ENCODE peak calls at places on chromosomes 11 and 22, in ten cellular contexts. M is AG09309, L is fibroblast of pulmonary artery, D is BJ, P is prostate gland, Y is suprapubic skin, I is AG04449, F is cardiac fibroblast, B is fibroblast of the aortic adventitia, G is epithelial cell of esophagus. H is an unnamed sample.

GRCh38 chr11:1204381-1205101 is 18.3 kb upstream of the MUC5B start:
- DNase-seq in M (no peak), P (no peak), I (no peak), Y (peak; percentile 54), F (no peak), D (no peak), B (no peak), L (no peak), G (no peak), H (no peak)

GRCh38 chr11:446886-447285 is 3.2 kb upstream of the PTDSS2 start:
- DNase-seq in I (no peak), G (peak; percentile 76), M (no peak), F (no peak), D (no peak), L (no peak), Y (no peak), B (no peak), P (no peak), H (no peak)

GRCh38 chr11:73760066-73760679 is 701 bp downstream of the RAB6A start:
- DNase-seq in M (no peak), F (peak; percentile 59), D (no peak), P (peak; percentile 23), L (peak; percentile 44), I (no peak), B (peak; percentile 41), Y (peak; percentile 87), G (no peak), H (peak; percentile 38)

GRCh38 chr11:66115638-66116410 is 45.8 kb downstream of the PACS1 start:
- DNase-seq in I (no peak), B (no peak), G (no peak), Y (no peak), P (no peak), F (peak; percentile 34), M (no peak), L (peak; percentile 29), D (no peak), H (no peak)

GRCh38 chr11:587978-588380 is 11.7 kb downstream of the PHRF1 start:
- DNase-seq in L (peak; percentile 73), M (no peak), D (no peak), Y (no peak), G (no peak), I (no peak), P (no peak), F (peak; percentile 66), B (peak; percentile 14), H (peak; percentile 93)

GRCh38 chr22:49100316-49100715 is 727.4 kb downstream of the BRD1 start:
- DNase-seq in F (no peak), D (no peak), P (no peak), Y (peak; percentile 52), M (no peak), G (no peak), B (no peak), I (no peak), L (no peak), H (no peak)

GRCh38 chr11:29914203-29914930 is 102.5 kb downstream of the KCNA4 start:
- DNase-seq in L (peak; percentile 67), Y (no peak), P (no peak), B (no peak), D (no peak), I (no peak), M (no peak), F (peak; percentile 8), G (peak; percentile 86), H (no peak)

GRCh38 chr11:71563401-71563800 is 2.0 kb upstream of the KRTAP5-10 start:
- DNase-seq in P (no peak), F (peak; percentile 48), Y (no peak), I (peak; percentile 4), D (no peak), B (peak; percentile 14), G (peak; percentile 52), M (peak; percentile 32), L (peak; percentile 55), H (peak; percentile 78)

GRCh38 chr22:46780453-46780852 is 18.0 kb downstream of the TBC1D22A start:
- DNase-seq in L (no peak), B (no peak), D (no peak), M (no peak), Y (peak; percentile 44), I (no peak), P (no peak), G (no peak), F (no peak), H (no peak)

GRCh38 chr11:96155627-96156378 is 187.2 kb downstream of the MAML2 start:
- DNase-seq in F (peak; percentile 98), G (peak; percentile 97), I (peak; percentile 91), B (peak; percentile 93), D (peak; percentile 91), Y (peak; percentile 85), P (peak; percentile 42), L (peak; percentile 98), M (peak; percentile 76), H (peak; percentile 100)

GRCh38 chr11:112581747-112582146 is 321.1 kb upstream of the PLET1 start:
- DNase-seq in B (no peak), G (no peak), Y (no peak), M (no peak), D (no peak), F (no peak), I (no peak), P (no peak), L (no peak), H (no peak)

GRCh38 chr11:124612567-124613245 is 1.5 kb downstream of the PANX3 start:
- DNase-seq in F (peak; percentile 15), B (no peak), I (no peak), Y (no peak), P (no peak), L (peak; percentile 23), G (peak; percentile 13), D (no peak), M (no peak), H (peak; percentile 48)

GRCh38 chr11:61531033-61531432 is 22.5 kb downstream of the LRRC10B start:
- DNase-seq in L (no peak), M (no peak), Y (no peak), G (no peak), F (no peak), P (no peak), D (no peak), B (no peak), I (no peak), H (no peak)

GRCh38 chr11:65468874-65469333 is 29.9 kb upstream of the MALAT1 start:
- DNase-seq in B (no peak), I (no peak), F (peak; percentile 49), G (peak; percentile 96), L (no peak), Y (peak; percentile 82), P (peak; percentile 93), M (no peak), D (no peak), H (peak; percentile 66)

GRCh38 chr11:62516736-62517371 is 29.8 kb downstream of the AHNAK start:
- DNase-seq in L (no peak), G (no peak), B (no peak), F (no peak), P (no peak), Y (no peak), I (no peak), D (no peak), M (no peak), H (no peak)

GRCh38 chr22:42743501-42743991 is 22.9 kb upstream of the A4GALT start:
- DNase-seq in Y (peak; percentile 94), P (peak; percentile 43), L (peak; percentile 97), D (peak; percentile 35), G (peak; percentile 30), M (peak; percentile 69), I (no peak), B (peak; percentile 99), F (peak; percentile 99), H (peak; percentile 47)

DNA sequence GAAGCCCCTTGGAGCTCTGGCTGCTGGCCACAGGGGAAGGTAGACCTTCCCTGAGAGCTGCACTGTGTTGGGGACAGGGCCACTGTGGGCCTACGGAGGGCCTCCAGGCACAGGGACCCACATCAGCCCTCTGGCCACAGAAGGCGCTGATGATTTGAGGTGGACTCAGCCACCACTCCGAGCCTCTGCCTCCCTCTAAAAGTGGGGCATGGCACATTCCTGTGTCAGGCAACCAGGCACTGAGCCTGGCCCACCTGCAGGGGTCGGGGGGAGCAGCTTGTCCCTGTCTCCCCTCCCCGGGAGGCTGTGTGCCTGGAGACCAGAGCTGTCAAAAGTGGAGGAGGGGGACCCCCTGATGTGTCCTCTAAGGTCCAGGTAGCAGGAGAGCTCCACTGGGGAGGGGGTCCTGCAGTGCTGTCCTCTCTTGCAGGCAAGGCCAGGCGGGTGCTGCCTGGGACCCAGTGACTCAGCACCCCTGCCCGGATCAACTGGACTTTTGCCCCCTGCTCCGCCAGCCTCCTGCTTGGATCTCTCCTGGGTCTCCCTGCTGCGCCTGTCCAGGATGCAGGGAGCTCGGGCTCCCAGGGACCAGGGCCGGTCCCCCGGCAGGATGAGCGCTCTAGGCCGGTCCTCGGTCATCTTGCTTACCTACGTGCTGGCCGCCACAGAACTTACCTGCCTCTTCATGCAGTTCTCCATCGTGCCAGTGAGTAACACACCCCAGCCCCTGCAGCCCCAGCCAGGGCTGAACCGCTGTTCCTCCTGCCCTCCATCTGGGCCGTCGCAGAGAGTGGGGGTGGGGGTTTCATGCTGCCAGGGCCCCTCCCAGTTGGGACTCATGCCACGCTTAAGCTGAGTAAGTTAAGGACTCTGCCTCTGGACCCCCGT is 17.5 kb upstream of the CDKN1C start:
- DNase-seq in P (no peak), B (peak; percentile 15), Y (no peak), D (no peak), I (no peak), F (no peak), L (no peak), G (no peak), M (no peak), H (no peak)
- TF ChIP-seq CTCF in P (no peak), B (peak; percentile 0), Y (no peak), D (peak; percentile 0), I (no peak), F (no peak), L (no peak), G (no peak), M (no peak), H (no peak)

GRCh38 chr11:26331911-26332571 is at the start of gene ANO3:
- DNase-seq in Y (no peak), G (peak; percentile 52), L (peak; percentile 82), I (peak; percentile 17), D (peak; percentile 7), B (peak; percentile 83), P (peak; percentile 26), F (peak; percentile 87), M (peak; percentile 18), H (peak; percentile 91)
- H3K4me3 ChIP-seq in Y (peak within 1 kb of the TSS; percentile 33), G (no peak within 1 kb of the TSS), L (peak within 1 kb of the TSS; percentile 37), I (peak within 1 kb of the TSS; percentile 44), D (peak within 1 kb of the TSS; percentile 14), B (peak within 1 kb of the TSS; percentile 70), P (no peak within 1 kb of the TSS), F (peak within 1 kb of the TSS; percentile 33), M (peak within 1 kb of the TSS; percentile 23), H (peak within 1 kb of the TSS; percentile 37)

DNA sequence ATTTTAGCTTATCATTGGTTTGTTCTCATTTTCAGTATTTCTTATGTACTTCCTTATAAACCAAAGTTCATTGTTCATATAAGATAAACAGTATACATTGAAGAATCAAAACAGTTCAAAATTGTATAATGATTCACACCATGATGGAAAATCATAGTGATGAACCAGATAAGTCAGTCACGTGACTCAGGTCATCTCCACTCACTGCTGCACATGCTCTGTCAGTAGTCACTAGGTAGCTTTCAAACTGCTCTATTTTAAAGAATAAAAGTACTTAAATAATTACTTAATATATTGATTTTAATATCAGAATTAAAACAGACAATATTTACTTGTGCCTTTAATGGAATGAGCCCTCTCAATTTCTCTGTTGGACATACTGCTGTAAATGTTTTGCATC is 37.5 kb downstream of the PDHX start:
- DNase-seq in F (no peak), D (no peak), B (no peak), P (no peak), I (no peak), Y (no peak), G (peak; percentile 21), M (no peak), L (no peak), H (no peak)
- TF ChIP-seq CTCF in F (no peak), D (no peak), B (no peak), P (no peak), I (no peak), Y (no peak), G (no peak), M (no peak), L (no peak), H (no peak)

GRCh38 chr22:37220543-37220968 is 8.3 kb upstream of the SSTR3 start:
- DNase-seq in B (peak; percentile 28), I (no peak), F (peak; percentile 13), Y (no peak), M (no peak), P (no peak), G (no peak), D (no peak), L (no peak), H (no peak)
- H3K4me3 ChIP-seq in B (no peak overlapping the region), I (no peak overlapping the region), F (no peak overlapping the region), Y (no peak overlapping the region), M (no peak overlapping the region), P (no peak overlapping the region), G (no peak overlapping the region), D (no peak overlapping the region), L (no peak overlapping the region), H (no peak overlapping the region)

H was measured in choroid plexus epithelial cell.